ENCODE peak calls at places on chromosomes 2 and 18, in nine cellular contexts. A, E, S, V, I, L, U, G and Z are unnamed samples.
A peak's percentile ranks its signal among the peaks of the same experiment; 100 is the strongest.

GRCh38 chr2:219870023-219870422 is 242.6 kb downstream of the SLC4A3 start:
- DNase-seq in G (peak; percentile 27), U (peak; percentile 68), A (no peak), E (no peak), S (no peak), I (no peak), L (no peak), V (no peak), Z (no peak)

GRCh38 chr2:148530350-148530749 is 114.2 kb upstream of the EPC2 start:
- DNase-seq in G (no peak), A (no peak), S (no peak), V (no peak), U (no peak), E (no peak), L (no peak), I (no peak), Z (peak; percentile 27)

GRCh38 chr2:108585446-108585845 is 51.2 kb downstream of the LIMS1 start:
- DNase-seq in U (no peak), E (no peak), S (no peak), V (no peak), G (no peak), I (peak; percentile 56), A (peak; percentile 89), L (no peak), Z (no peak)

GRCh38 chr2:37776487-37776886 is 105.0 kb upstream of the CDC42EP3 start:
- DNase-seq in U (peak; percentile 88), G (peak; percentile 89), S (no peak), A (peak; percentile 97), E (no peak), I (peak; percentile 74), V (no peak), L (no peak), Z (peak; percentile 38)

GRCh38 chr18:51135361-51135760 is 62.1 kb downstream of the MEX3C start:
- DNase-seq in S (no peak), I (peak; percentile 19), U (peak; percentile 38), L (peak; percentile 13), G (peak; percentile 93), A (peak; percentile 9), V (no peak), E (no peak), Z (no peak)

GRCh38 chr18:59079264-59079972 is 60.3 kb upstream of the SEC11C start:
- DNase-seq in L (no peak), V (no peak), G (no peak), S (no peak), U (no peak), I (no peak), E (no peak), A (no peak), Z (no peak)

GRCh38 chr2:126748188-126748760 is 92.3 kb downstream of the GYPC start:
- DNase-seq in U (no peak), G (no peak), V (no peak), S (no peak), A (no peak), E (no peak), L (no peak), I (no peak), Z (no peak)

GRCh38 chr18:2978208-2978607 is 34.7 kb downstream of the LPIN2 start:
- DNase-seq in A (peak; percentile 60), G (no peak), E (no peak), L (no peak), U (no peak), S (no peak), V (no peak), I (no peak), Z (no peak)

GRCh38 chr2:156346731-156347130 is 14.2 kb upstream of the NR4A2 start:
- DNase-seq in V (no peak), L (no peak), E (no peak), I (no peak), S (no peak), U (peak; percentile 27), A (no peak), G (peak; percentile 84), Z (no peak)

GRCh38 chr2:38793511-38793910 is 15.5 kb downstream of the GEMIN6 start:
- DNase-seq in G (no peak), S (no peak), L (no peak), I (no peak), A (no peak), U (no peak), V (no peak), E (no peak), Z (no peak)

GRCh38 chr2:238634701-238635402 is 208.1 kb downstream of the ASB1 start:
- DNase-seq in S (no peak), G (no peak), I (no peak), V (no peak), E (no peak), L (no peak), A (no peak), U (no peak), Z (no peak)

GRCh38 chr2:212427031-212427430 is 111.6 kb downstream of the ERBB4 start:
- DNase-seq in I (no peak), V (no peak), A (no peak), S (no peak), L (no peak), G (no peak), E (no peak), U (no peak), Z (no peak)

GRCh38 chr2:102100371-102101096 is 42.0 kb upstream of the IL1R1 start:
- DNase-seq in G (peak; percentile 89), I (peak; percentile 48), U (peak; percentile 78), L (no peak), E (no peak), V (no peak), S (no peak), A (peak; percentile 95), Z (peak; percentile 43)

GRCh38 chr18:74778191-74778847 is 180.6 kb downstream of the ZNF407 start:
- DNase-seq in U (no peak), V (no peak), A (peak; percentile 39), L (peak; percentile 70), G (peak; percentile 57), E (no peak), I (no peak), S (no peak), Z (no peak)

GRCh38 chr18:58476521-58477210 is 152.2 kb downstream of the ALPK2 start:
- DNase-seq in E (no peak), V (no peak), S (no peak), I (no peak), A (no peak), U (no peak), L (no peak), G (no peak), Z (no peak)

GRCh38 chr2:226995625-226996041 is 159.8 kb downstream of the RHBDD1 start:
- DNase-seq in I (peak; percentile 65), S (no peak), G (peak; percentile 6), L (no peak), A (peak; percentile 92), V (no peak), U (peak; percentile 97), E (no peak), Z (no peak)

GRCh38 chr2:129780316-129781282 is 198.9 kb upstream of the RAB6C start:
- DNase-seq in U (no peak), L (no peak), V (no peak), I (no peak), E (no peak), A (no peak), S (no peak), G (no peak), Z (no peak)

GRCh38 chr2:157821519-157822131 is 54.5 kb downstream of the ACVR1 start:
- DNase-seq in L (no peak), U (no peak), E (no peak), V (no peak), I (peak; percentile 24), S (no peak), A (no peak), G (no peak), Z (no peak)

GRCh38 chr18:78980777-78981651 is 1.4 kb downstream of the SALL3 start:
- DNase-seq in U (no peak), V (peak; percentile 68), L (no peak), G (no peak), S (no peak), E (no peak), I (no peak), A (no peak), Z (no peak)

GRCh38 chr2:127627740-127628571 is 18.0 kb upstream of the GPR17 start:
- DNase-seq in L (no peak), I (no peak), V (no peak), S (no peak), G (no peak), U (no peak), A (no peak), E (no peak), Z (no peak)

GRCh38 chr18:9631814-9632496 is 17.6 kb upstream of the PPP4R1 start:
- DNase-seq in U (peak; percentile 97), S (no peak), V (no peak), L (no peak), G (peak; percentile 73), A (peak; percentile 96), I (peak; percentile 92), E (no peak), Z (no peak)
- H3K4me3 ChIP-seq in U (peak overlapping the region; percentile 12), S (no peak overlapping the region), V (no peak overlapping the region), L (no peak overlapping the region), G (no peak overlapping the region), A (no peak overlapping the region), I (no peak overlapping the region), E (no peak overlapping the region), Z (no peak overlapping the region)

DNA sequence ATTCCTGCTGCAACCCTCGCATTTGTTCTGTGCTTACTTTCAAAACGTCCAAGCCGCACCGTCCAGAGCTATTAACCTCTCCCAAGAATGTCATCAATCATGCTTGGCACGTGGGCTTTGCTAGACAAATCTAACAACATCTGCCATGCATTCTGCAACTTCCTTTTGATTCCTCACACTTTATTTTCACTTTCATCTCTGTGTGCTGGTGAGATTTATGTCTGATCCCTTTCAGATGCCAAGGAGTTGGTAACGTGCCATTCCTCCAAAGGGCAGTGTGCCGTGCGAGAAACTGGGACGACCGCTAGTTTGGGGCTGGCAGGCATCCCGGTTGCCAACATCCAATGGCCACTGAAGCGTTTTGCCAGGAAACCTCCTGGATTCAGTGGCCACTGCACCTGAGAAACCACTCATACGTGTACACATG is 230.0 kb upstream of the PARD3B start:
- DNase-seq in V (no peak), S (no peak), A (peak; percentile 84), I (peak; percentile 31), G (no peak), U (no peak), L (no peak), E (no peak), Z (no peak)
- H2AFZ ChIP-seq in V (no peak overlapping the region), S (no peak overlapping the region), A (no peak overlapping the region), I (no peak overlapping the region), G (peak overlapping the region; percentile 9), U (no peak overlapping the region), L (no peak overlapping the region), E (no peak overlapping the region), Z (no peak overlapping the region)

DNA sequence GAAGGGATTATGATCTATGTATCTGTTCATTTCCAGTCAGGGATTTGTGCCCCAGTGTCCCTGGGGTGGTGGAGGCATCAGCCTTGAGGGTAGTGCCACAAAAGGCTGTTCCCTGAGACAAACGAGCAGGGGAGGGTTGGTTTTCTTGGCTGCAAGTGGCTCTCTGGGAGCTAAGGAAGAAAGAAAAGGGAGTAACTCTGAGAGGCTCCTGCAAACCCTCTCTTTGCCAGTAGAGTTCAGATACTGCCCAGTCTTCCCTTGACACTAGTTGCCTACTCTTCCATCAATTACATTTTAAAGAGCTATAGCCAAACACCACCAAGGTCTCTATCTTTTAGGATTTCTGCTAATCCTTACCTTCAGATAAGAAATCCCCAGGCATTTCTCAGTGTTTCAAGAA is 18.5 kb upstream of the KCTD1 start:
- DNase-seq in G (no peak), L (no peak), U (no peak), A (no peak), I (no peak), E (no peak), S (no peak), V (peak; percentile 40), Z (no peak)
- TF ChIP-seq CTCF in G (no peak), L (no peak), U (no peak), A (no peak), I (no peak), E (no peak), S (no peak), V (no peak), Z (no peak)

GRCh38 chr2:25215232-25215631 is 46.9 kb upstream of the POMC start:
- DNase-seq in U (no peak), I (no peak), G (no peak), E (no peak), L (no peak), V (no peak), A (no peak), S (no peak), Z (no peak)
- H3K4me3 ChIP-seq in U (no peak overlapping the region), I (no peak overlapping the region), G (no peak overlapping the region), E (no peak overlapping the region), L (no peak overlapping the region), V (peak overlapping the region; percentile 45), A (no peak overlapping the region), S (no peak overlapping the region), Z (no peak overlapping the region)